ENCODE peak calls at places on chromosomes 13 and 19, in nine cellular contexts. One of them, this sample, is unnamed.

GRCh38 chr13:39037410-39037879 is 444 bp downstream of the PROSER1 start:
- DNase-seq in mammary epithelial cell: no peak
- DNase-seq in mesothelial cell of epicardium: no peak
- DNase-seq in AG09319: no peak
- DNase-seq in endodermal cell: no peak
- DNase-seq in choroid plexus epithelial cell: peak
- DNase-seq in WTC11: no peak
- DNase-seq in keratinocyte: no peak
- DNase-seq in kidney epithelial cell: no peak
- DNase-seq in this sample: no peak

GRCh38 chr19:7994114-7994513 is 11.3 kb downstream of the ELAVL1 start:
- DNase-seq in endodermal cell: peak
- DNase-seq in kidney epithelial cell: no peak
- DNase-seq in keratinocyte: no peak
- DNase-seq in choroid plexus epithelial cell: no peak
- DNase-seq in AG09319: no peak
- DNase-seq in WTC11: peak
- DNase-seq in mesothelial cell of epicardium: no peak
- DNase-seq in mammary epithelial cell: no peak
- DNase-seq in this sample: no peak

GRCh38 chr13:32881074-32881791 is 135.0 kb upstream of the KL start:
- DNase-seq in choroid plexus epithelial cell: peak
- DNase-seq in endodermal cell: no peak
- DNase-seq in mammary epithelial cell: peak
- DNase-seq in keratinocyte: no peak
- DNase-seq in WTC11: no peak
- DNase-seq in mesothelial cell of epicardium: no peak
- DNase-seq in AG09319: no peak
- DNase-seq in kidney epithelial cell: no peak
- DNase-seq in this sample: no peak

GRCh38 chr19:17351815-17352435 is 14.6 kb downstream of the GTPBP3 start:
- DNase-seq in kidney epithelial cell: no peak
- DNase-seq in endodermal cell: no peak
- DNase-seq in mesothelial cell of epicardium: no peak
- DNase-seq in choroid plexus epithelial cell: no peak
- DNase-seq in keratinocyte: no peak
- DNase-seq in WTC11: no peak
- DNase-seq in mammary epithelial cell: no peak
- DNase-seq in AG09319: no peak
- DNase-seq in this sample: no peak

GRCh38 chr19:49911381-49912145 is 14.9 kb upstream of the IL4I1 start:
- DNase-seq in choroid plexus epithelial cell: peak
- DNase-seq in mesothelial cell of epicardium: no peak
- DNase-seq in keratinocyte: no peak
- DNase-seq in WTC11: no peak
- DNase-seq in kidney epithelial cell: no peak
- DNase-seq in mammary epithelial cell: no peak
- DNase-seq in AG09319: no peak
- DNase-seq in endodermal cell: no peak
- DNase-seq in this sample: peak

GRCh38 chr19:8338835-8339234 is 4.2 kb downstream of the KANK3 start:
- DNase-seq in AG09319: no peak
- DNase-seq in mesothelial cell of epicardium: no peak
- DNase-seq in choroid plexus epithelial cell: no peak
- DNase-seq in mammary epithelial cell: no peak
- DNase-seq in keratinocyte: no peak
- DNase-seq in kidney epithelial cell: no peak
- DNase-seq in WTC11: no peak
- DNase-seq in endodermal cell: peak
- DNase-seq in this sample: peak

GRCh38 chr19:658916-659839 is 3.8 kb downstream of the RNF126 start:
- DNase-seq in choroid plexus epithelial cell: no peak
- DNase-seq in AG09319: no peak
- DNase-seq in WTC11: no peak
- DNase-seq in mesothelial cell of epicardium: no peak
- DNase-seq in mammary epithelial cell: peak
- DNase-seq in kidney epithelial cell: no peak
- DNase-seq in endodermal cell: no peak
- DNase-seq in keratinocyte: peak
- DNase-seq in this sample: no peak

GRCh38 chr13:110126391-110126961 is 180.5 kb downstream of the COL4A1 start:
- DNase-seq in choroid plexus epithelial cell: peak
- DNase-seq in keratinocyte: peak
- DNase-seq in AG09319: peak
- DNase-seq in endodermal cell: peak
- DNase-seq in mammary epithelial cell: peak
- DNase-seq in WTC11: no peak
- DNase-seq in kidney epithelial cell: peak
- DNase-seq in mesothelial cell of epicardium: no peak
- DNase-seq in this sample: no peak

GRCh38 chr13:113275387-113275786 is 21.7 kb upstream of the LAMP1 start:
- DNase-seq in keratinocyte: no peak
- DNase-seq in AG09319: peak
- DNase-seq in choroid plexus epithelial cell: peak
- DNase-seq in WTC11: peak
- DNase-seq in kidney epithelial cell: no peak
- DNase-seq in mesothelial cell of epicardium: no peak
- DNase-seq in endodermal cell: peak
- DNase-seq in mammary epithelial cell: peak
- DNase-seq in this sample: peak

GRCh38 chr13:49859568-49859967 is 67.1 kb upstream of the KPNA3 start:
- DNase-seq in choroid plexus epithelial cell: peak
- DNase-seq in keratinocyte: no peak
- DNase-seq in mesothelial cell of epicardium: no peak
- DNase-seq in endodermal cell: no peak
- DNase-seq in WTC11: no peak
- DNase-seq in mammary epithelial cell: peak
- DNase-seq in kidney epithelial cell: peak
- DNase-seq in AG09319: peak
- DNase-seq in this sample: no peak

GRCh38 chr13:93857126-93857525 is 622.4 kb downstream of the DCT start:
- DNase-seq in choroid plexus epithelial cell: peak
- DNase-seq in AG09319: no peak
- DNase-seq in mesothelial cell of epicardium: no peak
- DNase-seq in endodermal cell: no peak
- DNase-seq in kidney epithelial cell: no peak
- DNase-seq in mammary epithelial cell: peak
- DNase-seq in WTC11: no peak
- DNase-seq in keratinocyte: no peak
- DNase-seq in this sample: no peak

GRCh38 chr13:33296793-33297425 is 11.4 kb upstream of the STARD13 start:
- DNase-seq in kidney epithelial cell: no peak
- DNase-seq in WTC11: no peak
- DNase-seq in mesothelial cell of epicardium: no peak
- DNase-seq in endodermal cell: no peak
- DNase-seq in mammary epithelial cell: no peak
- DNase-seq in AG09319: no peak
- DNase-seq in keratinocyte: no peak
- DNase-seq in choroid plexus epithelial cell: no peak
- DNase-seq in this sample: no peak

GRCh38 chr19:8194528-8195275 is 14.5 kb upstream of the CERS4 start:
- DNase-seq in mesothelial cell of epicardium: no peak
- DNase-seq in keratinocyte: no peak
- DNase-seq in mammary epithelial cell: peak
- DNase-seq in endodermal cell: peak
- DNase-seq in WTC11: no peak
- DNase-seq in kidney epithelial cell: no peak
- DNase-seq in AG09319: no peak
- DNase-seq in choroid plexus epithelial cell: no peak
- DNase-seq in this sample: peak

GRCh38 chr13:109204657-109205056 is 575.2 kb downstream of the MYO16 start:
- DNase-seq in mesothelial cell of epicardium: no peak
- DNase-seq in WTC11: no peak
- DNase-seq in endodermal cell: no peak
- DNase-seq in kidney epithelial cell: no peak
- DNase-seq in choroid plexus epithelial cell: no peak
- DNase-seq in mammary epithelial cell: no peak
- DNase-seq in keratinocyte: no peak
- DNase-seq in AG09319: no peak
- DNase-seq in this sample: no peak

GRCh38 chr13:51280379-51280940 is 58.3 kb downstream of the FAM124A start:
- DNase-seq in mammary epithelial cell: no peak
- DNase-seq in choroid plexus epithelial cell: no peak
- DNase-seq in AG09319: no peak
- DNase-seq in WTC11: no peak
- DNase-seq in mesothelial cell of epicardium: no peak
- DNase-seq in endodermal cell: no peak
- DNase-seq in kidney epithelial cell: no peak
- DNase-seq in keratinocyte: no peak
- DNase-seq in this sample: no peak

GRCh38 chr13:51275101-51275500 is 52.9 kb downstream of the FAM124A start:
- DNase-seq in keratinocyte: no peak
- DNase-seq in kidney epithelial cell: no peak
- DNase-seq in AG09319: no peak
- DNase-seq in WTC11: no peak
- DNase-seq in choroid plexus epithelial cell: peak
- DNase-seq in endodermal cell: peak
- DNase-seq in mammary epithelial cell: no peak
- DNase-seq in mesothelial cell of epicardium: no peak
- DNase-seq in this sample: no peak

GRCh38 chr13:51277943-51278342 is 55.7 kb downstream of the FAM124A start:
- DNase-seq in AG09319: no peak
- DNase-seq in keratinocyte: no peak
- DNase-seq in mesothelial cell of epicardium: no peak
- DNase-seq in choroid plexus epithelial cell: no peak
- DNase-seq in kidney epithelial cell: no peak
- DNase-seq in mammary epithelial cell: no peak
- DNase-seq in endodermal cell: peak
- DNase-seq in WTC11: no peak
- DNase-seq in this sample: no peak

GRCh38 chr13:51278426-51279130 is 56.4 kb downstream of the FAM124A start:
- DNase-seq in endodermal cell: no peak
- DNase-seq in mammary epithelial cell: no peak
- DNase-seq in mesothelial cell of epicardium: no peak
- DNase-seq in kidney epithelial cell: no peak
- DNase-seq in choroid plexus epithelial cell: no peak
- DNase-seq in AG09319: no peak
- DNase-seq in keratinocyte: no peak
- DNase-seq in WTC11: no peak
- DNase-seq in this sample: no peak

GRCh38 chr13:51276684-51277083 is 54.5 kb downstream of the FAM124A start:
- DNase-seq in AG09319: no peak
- DNase-seq in mesothelial cell of epicardium: no peak
- DNase-seq in WTC11: no peak
- DNase-seq in kidney epithelial cell: no peak
- DNase-seq in keratinocyte: no peak
- DNase-seq in choroid plexus epithelial cell: no peak
- DNase-seq in mammary epithelial cell: no peak
- DNase-seq in endodermal cell: peak
- DNase-seq in this sample: no peak
- TF ChIP-seq CTCF in AG09319: no peak
- TF ChIP-seq CTCF in mesothelial cell of epicardium: no peak
- TF ChIP-seq CTCF in WTC11: no peak
- TF ChIP-seq CTCF in kidney epithelial cell: no peak
- TF ChIP-seq CTCF in keratinocyte: no peak
- TF ChIP-seq CTCF in choroid plexus epithelial cell: no peak
- TF ChIP-seq CTCF in mammary epithelial cell: no peak
- TF ChIP-seq CTCF in endodermal cell: no peak
- TF ChIP-seq CTCF in this sample: no peak

GRCh38 chr19:5561559-5561958 is 6.2 kb downstream of the TINCR start:
- DNase-seq in WTC11: peak
- DNase-seq in choroid plexus epithelial cell: no peak
- DNase-seq in mammary epithelial cell: no peak
- DNase-seq in kidney epithelial cell: no peak
- DNase-seq in mesothelial cell of epicardium: no peak
- DNase-seq in endodermal cell: peak
- DNase-seq in AG09319: no peak
- DNase-seq in keratinocyte: no peak
- DNase-seq in this sample: no peak
- TF ChIP-seq CTCF in WTC11: peak
- TF ChIP-seq CTCF in choroid plexus epithelial cell: peak
- TF ChIP-seq CTCF in mammary epithelial cell: peak
- TF ChIP-seq CTCF in kidney epithelial cell: peak
- TF ChIP-seq CTCF in mesothelial cell of epicardium: peak
- TF ChIP-seq CTCF in endodermal cell: peak
- TF ChIP-seq CTCF in AG09319: peak
- TF ChIP-seq CTCF in keratinocyte: peak
- TF ChIP-seq CTCF in this sample: peak

DNA sequence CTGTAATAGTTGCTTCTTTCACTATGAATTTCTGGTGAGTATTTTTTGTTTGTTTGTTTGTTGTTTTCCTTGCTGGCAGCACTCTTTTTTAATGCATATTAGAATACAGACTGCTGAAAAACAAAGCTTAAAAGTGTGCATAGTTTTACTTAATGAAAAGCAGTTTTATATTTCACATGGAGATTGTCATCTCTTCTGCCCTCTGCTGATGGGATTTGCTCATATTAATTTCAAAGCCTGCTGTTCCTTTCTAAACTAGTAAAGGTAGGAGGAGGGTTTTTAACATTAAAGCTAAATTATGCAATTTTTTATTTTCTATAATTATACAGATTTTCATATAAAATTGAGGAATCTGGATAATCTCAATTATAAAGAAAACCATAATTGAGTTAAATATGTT is 692.6 kb upstream of the SLITRK1 start:
- DNase-seq in AG09319: no peak
- DNase-seq in mesothelial cell of epicardium: no peak
- DNase-seq in WTC11: no peak
- DNase-seq in kidney epithelial cell: no peak
- DNase-seq in keratinocyte: no peak
- DNase-seq in mammary epithelial cell: no peak
- DNase-seq in choroid plexus epithelial cell: peak
- DNase-seq in endodermal cell: no peak
- DNase-seq in this sample: no peak
- TF ChIP-seq CTCF in AG09319: peak
- TF ChIP-seq CTCF in mesothelial cell of epicardium: peak
- TF ChIP-seq CTCF in WTC11: no peak
- TF ChIP-seq CTCF in kidney epithelial cell: peak
- TF ChIP-seq CTCF in keratinocyte: peak
- TF ChIP-seq CTCF in mammary epithelial cell: peak
- TF ChIP-seq CTCF in choroid plexus epithelial cell: peak
- TF ChIP-seq CTCF in endodermal cell: peak
- TF ChIP-seq CTCF in this sample: no peak

GRCh38 chr19:29467824-29468401 is 57.9 kb upstream of the VSTM2B start:
- DNase-seq in mesothelial cell of epicardium: no peak
- DNase-seq in mammary epithelial cell: peak
- DNase-seq in endodermal cell: peak
- DNase-seq in choroid plexus epithelial cell: peak
- DNase-seq in keratinocyte: no peak
- DNase-seq in AG09319: no peak
- DNase-seq in WTC11: peak
- DNase-seq in kidney epithelial cell: peak
- DNase-seq in this sample: peak
- TF ChIP-seq CTCF in mesothelial cell of epicardium: no peak
- TF ChIP-seq CTCF in mammary epithelial cell: peak
- TF ChIP-seq CTCF in endodermal cell: peak
- TF ChIP-seq CTCF in choroid plexus epithelial cell: no peak
- TF ChIP-seq CTCF in keratinocyte: peak
- TF ChIP-seq CTCF in AG09319: peak
- TF ChIP-seq CTCF in WTC11: peak
- TF ChIP-seq CTCF in kidney epithelial cell: peak
- TF ChIP-seq CTCF in this sample: peak

DNA sequence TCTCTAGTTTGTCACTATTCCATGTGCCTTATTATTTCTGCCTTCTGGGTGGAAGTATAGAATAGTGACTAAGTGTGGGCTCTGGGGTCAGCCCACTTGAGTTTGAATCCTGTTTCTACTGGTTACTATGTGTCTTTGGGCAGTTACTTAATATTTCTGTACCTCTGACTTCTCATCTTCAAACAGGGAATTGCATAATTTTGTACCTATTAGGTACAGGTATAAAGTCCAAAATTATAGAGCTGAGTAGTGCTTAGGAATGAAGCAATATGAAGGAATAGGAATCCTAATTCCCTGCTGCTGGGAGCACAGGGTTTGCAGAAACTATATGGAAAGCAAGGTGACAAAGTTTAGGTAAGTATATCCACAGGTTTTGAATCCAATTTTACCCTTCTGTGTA is 564.5 kb downstream of the GPC5 start:
- DNase-seq in mammary epithelial cell: no peak
- DNase-seq in mesothelial cell of epicardium: no peak
- DNase-seq in WTC11: no peak
- DNase-seq in kidney epithelial cell: no peak
- DNase-seq in choroid plexus epithelial cell: no peak
- DNase-seq in endodermal cell: no peak
- DNase-seq in keratinocyte: no peak
- DNase-seq in AG09319: no peak
- DNase-seq in this sample: no peak
- TF ChIP-seq CTCF in mammary epithelial cell: no peak
- TF ChIP-seq CTCF in mesothelial cell of epicardium: no peak
- TF ChIP-seq CTCF in WTC11: no peak
- TF ChIP-seq CTCF in kidney epithelial cell: no peak
- TF ChIP-seq CTCF in choroid plexus epithelial cell: no peak
- TF ChIP-seq CTCF in endodermal cell: no peak
- TF ChIP-seq CTCF in keratinocyte: no peak
- TF ChIP-seq CTCF in AG09319: no peak
- TF ChIP-seq CTCF in this sample: no peak

This sample was measured in GM13977.